ENCODE peak calls at places on chromosomes 16 and 17, in five cellular contexts. One of them, this sample, is unnamed.

GRCh38 chr17:2396568-2397246 is 4.2 kb downstream of the MNT start:
- DNase-seq in colonic mucosa: peak; percentile 95
- DNase-seq in PC-3: peak; percentile 89
- DNase-seq in A673: peak; percentile 95
- DNase-seq in tibial artery: peak; percentile 96
- DNase-seq in this sample: peak; percentile 94

GRCh38 chr17:33674685-33675084 is 381.6 kb upstream of the ASIC2 start:
- DNase-seq in colonic mucosa: peak; percentile 50
- DNase-seq in PC-3: peak; percentile 52
- DNase-seq in A673: peak; percentile 54
- DNase-seq in tibial artery: peak; percentile 54
- DNase-seq in this sample: peak; percentile 51

GRCh38 chr16:57503366-57503765 is 17.1 kb upstream of the DOK4 start:
- DNase-seq in colonic mucosa: no peak
- DNase-seq in PC-3: no peak
- DNase-seq in A673: no peak
- DNase-seq in tibial artery: no peak
- DNase-seq in this sample: no peak

GRCh38 chr17:59678946-59679345 is 28.3 kb downstream of the PTRH2 start:
- DNase-seq in colonic mucosa: no peak
- DNase-seq in PC-3: no peak
- DNase-seq in A673: no peak
- DNase-seq in tibial artery: no peak
- DNase-seq in this sample: no peak

GRCh38 chr17:82810644-82811430 is 29.0 kb downstream of the ZNF750 start:
- DNase-seq in colonic mucosa: no peak
- DNase-seq in PC-3: no peak
- DNase-seq in A673: no peak
- DNase-seq in tibial artery: no peak
- DNase-seq in this sample: no peak

GRCh38 chr16:57998484-57998883 is 2.0 kb downstream of the ZNF319 start:
- DNase-seq in colonic mucosa: peak; percentile 49
- DNase-seq in PC-3: peak; percentile 45
- DNase-seq in A673: no peak
- DNase-seq in tibial artery: no peak
- DNase-seq in this sample: peak; percentile 46

GRCh38 chr16:1505073-1505844 is 12.1 kb downstream of the TELO2 start:
- DNase-seq in colonic mucosa: no peak
- DNase-seq in PC-3: no peak
- DNase-seq in A673: no peak
- DNase-seq in tibial artery: no peak
- DNase-seq in this sample: no peak

GRCh38 chr16:54102888-54103866 is 183.4 kb downstream of the IRX3 start:
- DNase-seq in colonic mucosa: no peak
- DNase-seq in PC-3: no peak
- DNase-seq in A673: no peak
- DNase-seq in tibial artery: no peak
- DNase-seq in this sample: no peak

GRCh38 chr17:52064791-52065211 is 93.7 kb downstream of the CA10 start:
- DNase-seq in colonic mucosa: no peak
- DNase-seq in PC-3: no peak
- DNase-seq in A673: no peak
- DNase-seq in tibial artery: no peak
- DNase-seq in this sample: no peak

GRCh38 chr16:67779256-67780014 is 26.9 kb downstream of the RANBP10 start:
- DNase-seq in colonic mucosa: no peak
- DNase-seq in PC-3: no peak
- DNase-seq in A673: no peak
- DNase-seq in tibial artery: no peak
- DNase-seq in this sample: no peak

GRCh38 chr16:69711115-69711740 is 15.1 kb downstream of the NQO1 start:
- DNase-seq in colonic mucosa: peak; percentile 80
- DNase-seq in PC-3: peak; percentile 76
- DNase-seq in A673: no peak
- DNase-seq in tibial artery: no peak
- DNase-seq in this sample: no peak

GRCh38 chr16:11429823-11430222 is 84.6 kb downstream of the RMI2 start:
- DNase-seq in colonic mucosa: peak; percentile 24
- DNase-seq in PC-3: no peak
- DNase-seq in A673: no peak
- DNase-seq in tibial artery: no peak
- DNase-seq in this sample: no peak

GRCh38 chr16:11201498-11202259 is 54.3 kb downstream of the SOCS1 start:
- DNase-seq in colonic mucosa: no peak
- DNase-seq in PC-3: peak; percentile 96
- DNase-seq in A673: peak; percentile 29
- DNase-seq in tibial artery: no peak
- DNase-seq in this sample: no peak

GRCh38 chr16:84699147-84699711 is 571 bp upstream of the USP10 start:
- DNase-seq in colonic mucosa: peak; percentile 39
- DNase-seq in PC-3: peak; percentile 14
- DNase-seq in A673: peak; percentile 37
- DNase-seq in tibial artery: no peak
- DNase-seq in this sample: no peak

DNA sequence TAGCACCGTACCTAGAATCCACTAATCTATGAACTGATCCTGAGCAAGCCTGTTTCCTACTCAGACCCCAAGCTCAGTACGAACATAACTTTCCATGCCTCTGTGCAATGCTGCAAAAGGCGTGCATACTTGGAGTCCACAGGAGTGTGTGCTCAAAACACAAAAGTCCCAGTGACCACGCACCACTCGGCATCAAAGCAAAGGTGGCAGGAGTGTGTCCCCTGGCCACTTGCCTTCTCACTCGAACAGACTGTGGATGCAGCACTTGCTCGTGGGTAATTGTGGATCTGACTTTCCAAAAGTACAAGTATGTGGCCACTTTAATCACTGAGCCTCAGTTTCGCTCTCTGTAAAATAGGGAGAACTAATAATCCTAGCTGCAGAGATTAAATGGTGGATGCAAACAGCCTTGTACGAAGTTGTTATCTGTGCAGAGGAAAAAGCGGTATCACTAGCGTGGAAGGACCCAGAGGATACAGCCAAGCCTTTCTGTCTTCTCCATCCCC is 350 bp upstream of the KDM8 start:
- DNase-seq in colonic mucosa: no peak
- DNase-seq in PC-3: no peak
- DNase-seq in A673: no peak
- DNase-seq in tibial artery: no peak
- DNase-seq in this sample: no peak
- H3K4me1 ChIP-seq in colonic mucosa: peaks cover 8% of the 10 kb centered on the region
- H3K4me1 ChIP-seq in PC-3: peaks cover 5% of the 10 kb centered on the region
- H3K4me1 ChIP-seq in A673: peaks cover 20% of the 10 kb centered on the region
- H3K4me1 ChIP-seq in tibial artery: peaks cover 14% of the 10 kb centered on the region
- H3K4me1 ChIP-seq in this sample: peaks cover 17% of the 10 kb centered on the region

DNA sequence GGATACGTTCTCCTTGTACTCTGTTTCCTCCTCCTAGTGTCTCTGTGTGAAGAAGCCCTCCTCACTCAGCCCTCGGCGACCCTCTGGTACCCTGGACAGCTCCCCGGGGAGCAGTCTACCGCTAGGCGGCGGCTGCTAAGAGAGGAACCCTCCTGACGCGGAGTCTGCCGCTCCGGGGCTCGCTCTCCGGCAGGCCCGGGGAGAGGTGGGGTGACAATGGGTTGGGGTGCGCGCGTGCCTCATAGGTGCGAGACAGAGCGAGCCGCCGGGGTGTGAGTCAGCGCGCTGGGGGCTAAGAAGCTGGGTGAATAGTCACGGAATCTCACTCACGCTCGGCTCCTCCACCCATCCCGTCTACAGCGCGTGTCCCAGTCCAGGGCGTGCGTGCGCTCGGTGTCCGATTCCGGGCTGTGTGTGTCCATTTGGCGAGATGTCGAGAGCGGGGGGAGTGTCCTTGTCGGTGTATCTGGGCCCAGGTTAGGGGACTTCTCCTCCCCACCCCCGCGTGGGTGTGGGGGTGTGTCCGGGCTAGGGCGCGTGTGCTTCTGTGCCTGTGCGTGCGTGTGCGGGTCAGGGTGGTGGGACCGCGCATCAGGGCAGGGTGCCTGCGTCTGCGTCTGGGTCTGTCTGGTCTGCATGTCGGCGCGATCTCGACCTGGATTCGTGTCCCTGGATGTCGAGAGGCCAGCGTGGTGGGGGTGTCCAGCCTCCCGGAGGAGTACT is 578 bp upstream of the HS3ST2 start:
- DNase-seq in colonic mucosa: peak; percentile 39
- DNase-seq in PC-3: peak; percentile 6
- DNase-seq in A673: peak; percentile 68
- DNase-seq in tibial artery: peak; percentile 50
- DNase-seq in this sample: peak; percentile 42
- TF ChIP-seq CTCF in colonic mucosa: peak; percentile 27
- TF ChIP-seq CTCF in PC-3: peak; percentile 49
- TF ChIP-seq CTCF in A673: peak; percentile 76
- TF ChIP-seq CTCF in tibial artery: peak; percentile 61
- TF ChIP-seq CTCF in this sample: peak; percentile 67

DNA sequence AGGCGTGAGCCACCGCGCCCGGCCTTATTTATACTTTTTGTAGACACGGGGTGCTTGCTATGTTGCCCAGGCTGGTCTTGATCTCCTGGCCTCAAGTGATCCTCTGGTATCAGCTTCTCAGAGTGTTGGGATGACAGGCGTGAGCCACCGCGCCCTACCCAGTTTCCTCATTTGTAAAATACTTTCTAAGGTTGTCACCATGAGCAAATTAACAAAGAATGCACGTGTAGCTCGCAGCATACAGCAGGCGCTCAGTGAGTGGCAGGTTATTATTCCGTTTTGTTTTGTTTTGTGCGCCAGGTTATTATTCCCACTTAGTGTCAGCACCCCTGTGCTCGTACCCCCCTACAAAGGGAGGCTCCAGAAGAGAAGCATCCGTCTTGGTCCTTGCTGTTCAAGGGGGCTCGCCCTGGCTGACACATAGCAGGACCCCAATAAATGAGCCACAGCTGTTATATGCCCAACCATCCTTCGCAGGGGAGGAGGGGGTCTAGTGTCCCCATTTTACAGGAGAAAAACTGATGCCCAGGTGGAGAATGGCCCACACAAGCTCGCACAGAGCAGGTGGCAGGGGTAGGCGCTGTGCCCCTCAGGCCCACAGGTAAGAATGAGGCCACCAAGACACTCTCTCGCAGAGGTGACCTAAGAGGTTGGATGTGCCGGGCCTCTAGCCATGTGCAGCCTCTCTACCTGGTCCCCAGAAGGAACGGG is 686 bp upstream of the MIEF2 start:
- DNase-seq in colonic mucosa: no peak
- DNase-seq in PC-3: peak; percentile 82
- DNase-seq in A673: no peak
- DNase-seq in tibial artery: no peak
- DNase-seq in this sample: no peak
- H3K4me1 ChIP-seq in colonic mucosa: peaks cover 19% of the 10 kb centered on the region
- H3K4me1 ChIP-seq in PC-3: peaks cover 35% of the 10 kb centered on the region
- H3K4me1 ChIP-seq in A673: peaks cover 4% of the 10 kb centered on the region
- H3K4me1 ChIP-seq in tibial artery: peaks cover 51% of the 10 kb centered on the region
- H3K4me1 ChIP-seq in this sample: peaks cover 79% of the 10 kb centered on the region

GRCh38 chr17:41483991-41484826 is 3.3 kb upstream of the KRT35 start:
- DNase-seq in colonic mucosa: no peak
- DNase-seq in PC-3: peak; percentile 19
- DNase-seq in A673: no peak
- DNase-seq in tibial artery: no peak
- DNase-seq in this sample: no peak

GRCh38 chr17:41484920-41485904 is 4.3 kb upstream of the KRT35 start:
- DNase-seq in colonic mucosa: no peak
- DNase-seq in PC-3: no peak
- DNase-seq in A673: no peak
- DNase-seq in tibial artery: no peak
- DNase-seq in this sample: no peak

GRCh38 chr17:41489531-41489930 is at the start of gene KRT36:
- DNase-seq in colonic mucosa: no peak
- DNase-seq in PC-3: no peak
- DNase-seq in A673: no peak
- DNase-seq in tibial artery: no peak
- DNase-seq in this sample: no peak

GRCh38 chr17:41486316-41486715 is 3.4 kb downstream of the KRT36 start:
- DNase-seq in colonic mucosa: no peak
- DNase-seq in PC-3: no peak
- DNase-seq in A673: no peak
- DNase-seq in tibial artery: no peak
- DNase-seq in this sample: no peak

DNA sequence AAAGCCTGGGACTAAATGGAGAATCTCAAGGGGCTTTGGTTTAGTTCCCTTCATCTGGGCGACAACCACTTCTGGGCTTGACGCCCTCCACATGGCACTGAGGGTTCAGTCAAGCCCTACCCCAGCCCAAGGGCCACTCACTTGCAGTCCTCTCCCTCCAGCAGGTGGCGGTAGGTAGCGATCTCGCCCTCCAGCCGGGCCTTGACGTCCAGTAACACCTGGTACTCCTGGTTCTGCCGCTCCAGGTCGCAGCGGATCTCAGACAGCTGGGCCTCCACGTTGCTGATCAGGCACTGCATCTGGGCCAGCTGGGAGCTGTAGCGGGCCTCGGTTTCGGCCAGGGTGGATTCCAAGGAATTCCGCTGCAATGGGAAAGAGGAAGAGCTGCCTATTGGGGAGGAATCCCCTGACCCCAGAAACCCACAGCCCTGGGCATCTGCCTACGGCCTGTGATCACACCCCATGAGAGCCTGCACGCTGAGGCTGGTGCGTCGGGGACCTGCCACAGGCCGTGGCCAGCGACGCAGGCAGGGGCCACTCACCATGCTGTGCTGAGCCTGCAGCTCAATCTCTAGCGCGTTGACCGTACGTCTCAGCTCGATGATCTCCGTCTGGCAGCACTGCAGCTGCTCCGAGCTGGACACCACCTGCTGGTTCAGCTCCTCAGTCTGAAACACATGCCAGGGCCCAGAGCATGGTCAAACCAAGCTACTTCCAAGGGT is 2.7 kb downstream of the KRT36 start:
- DNase-seq in colonic mucosa: peak; percentile 74
- DNase-seq in PC-3: no peak
- DNase-seq in A673: no peak
- DNase-seq in tibial artery: no peak
- DNase-seq in this sample: no peak
- TF ChIP-seq CTCF in colonic mucosa: peak; percentile 58
- TF ChIP-seq CTCF in PC-3: peak; percentile 46
- TF ChIP-seq CTCF in A673: peak; percentile 32
- TF ChIP-seq CTCF in tibial artery: no peak
- TF ChIP-seq CTCF in this sample: peak; percentile 37

DNA sequence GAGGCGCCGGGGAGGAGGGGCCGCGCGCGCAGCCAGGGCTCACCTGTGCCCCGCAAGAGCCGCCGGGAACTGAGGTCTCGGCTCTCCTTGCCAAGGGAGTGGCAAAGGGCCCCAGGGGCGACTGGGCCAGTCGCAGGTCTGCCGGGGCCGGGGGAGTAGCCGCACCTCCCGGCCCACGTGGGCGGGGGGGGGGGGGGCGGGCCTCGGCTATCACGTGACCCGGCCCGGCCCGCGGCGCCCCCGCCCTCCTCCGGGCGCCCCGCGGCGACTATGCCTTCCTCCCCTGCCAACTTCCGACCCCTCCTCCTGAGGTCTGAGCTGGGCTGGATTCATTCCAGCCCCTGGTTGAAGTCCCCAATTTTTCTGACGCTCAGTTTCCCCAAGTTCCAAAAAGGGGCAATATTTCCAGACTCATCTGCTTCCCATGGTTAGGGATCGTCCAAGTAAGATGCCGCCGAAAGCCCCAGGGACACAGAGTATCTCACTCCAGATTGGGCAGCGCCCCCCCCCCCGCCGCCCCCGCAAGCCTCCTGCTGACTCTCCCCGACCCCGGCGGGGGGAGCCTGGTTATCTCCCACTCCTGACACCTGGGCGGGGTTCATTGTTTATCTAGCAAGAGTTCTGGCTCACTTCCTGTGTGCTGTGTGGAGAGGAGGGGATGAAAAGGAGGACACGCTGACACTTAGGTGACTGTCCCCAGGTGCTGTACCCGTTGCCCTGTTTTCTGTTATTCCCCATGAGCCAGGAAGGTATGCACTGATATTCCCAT is at the start of gene TMC6:
- DNase-seq in colonic mucosa: peak; percentile 83
- DNase-seq in PC-3: peak; percentile 90
- DNase-seq in A673: peak; percentile 70
- DNase-seq in tibial artery: no peak
- DNase-seq in this sample: no peak
- H3K4me1 ChIP-seq in colonic mucosa: peaks cover 31% of the 10 kb centered on the region
- H3K4me1 ChIP-seq in PC-3: peaks cover 27% of the 10 kb centered on the region
- H3K4me1 ChIP-seq in A673: peaks cover 46% of the 10 kb centered on the region
- H3K4me1 ChIP-seq in tibial artery: peaks cover 65% of the 10 kb centered on the region
- H3K4me1 ChIP-seq in this sample: peaks cover 85% of the 10 kb centered on the region

This sample was measured in left ventricle myocardium inferior.